ENCODE peak calls at places on chromosomes 4 and X, in four cellular contexts. M is HCT116, N is ovary, Z is sigmoid colon. W is an unnamed sample.

GRCh38 chr4:141307241-141307689 is 86.6 kb downstream of the ZNF330 start:
- DNase-seq in Z (peak), N (no peak), M (peak), W (no peak)

GRCh38 chr4:120769227-120769626 is 153.3 kb downstream of the PRDM5 start:
- DNase-seq in M (peak), Z (no peak), N (peak), W (no peak)

GRCh38 chrX:11757729-11758399 is at the start of gene MSL3:
- DNase-seq in Z (peak), M (no peak), N (peak), W (peak)

GRCh38 chrX:137432609-137433008 is 133.3 kb upstream of the ZIC3 start:
- DNase-seq in N (no peak), M (no peak), Z (no peak), W (no peak)

GRCh38 chrX:20974326-20974725 is 399.9 kb upstream of the CNKSR2 start:
- DNase-seq in N (no peak), M (no peak), Z (no peak), W (no peak)

GRCh38 chrX:47098746-47099145 is 20.5 kb downstream of the RGN start:
- DNase-seq in Z (no peak), M (no peak), N (no peak), W (no peak)

GRCh38 chrX:134999469-134999868 is 8.7 kb downstream of the SMIM10 start:
- DNase-seq in Z (no peak), M (peak), N (no peak), W (no peak)

GRCh38 chr4:101025755-101026154 is 321.6 kb downstream of the PPP3CA start:
- DNase-seq in N (no peak), Z (no peak), M (no peak), W (no peak)

GRCh38 chr4:109020861-109021260 is 258.0 kb upstream of the ETNPPL start:
- DNase-seq in N (no peak), Z (no peak), M (no peak), W (no peak)

GRCh38 chrX:129360175-129360574 is 163.1 kb downstream of the SMARCA1 start:
- DNase-seq in Z (no peak), N (no peak), M (peak), W (peak)

GRCh38 chr4:127578967-127579366 is 53.8 kb upstream of the INTU start:
- DNase-seq in N (no peak), M (no peak), Z (no peak), W (no peak)

GRCh38 chrX:1529756-1530155 is 7.2 kb downstream of the P2RY8 start:
- DNase-seq in M (no peak), N (no peak), Z (no peak), W (no peak)

GRCh38 chrX:37603938-37604409 is 32.5 kb downstream of the LANCL3 start:
- DNase-seq in N (no peak), Z (peak), M (no peak), W (no peak)

GRCh38 chrX:150569155-150569477 is 695 bp downstream of the MTM1 start:
- DNase-seq in N (peak), M (no peak), Z (no peak), W (no peak)

GRCh38 chrX:40172169-40172979 is 74.6 kb upstream of the BCOR start:
- DNase-seq in Z (peak), N (peak), M (no peak), W (peak)

GRCh38 chrX:24870143-24870542 is 145.6 kb downstream of the ARX start:
- DNase-seq in N (no peak), Z (no peak), M (no peak), W (no peak)

GRCh38 chrX:19842542-19842941 is 44.9 kb downstream of the SH3KBP1 start:
- DNase-seq in M (no peak), N (no peak), Z (no peak), W (no peak)

GRCh38 chr4:113086172-113086695 is 36.8 kb downstream of the ANK2 start:
- DNase-seq in M (no peak), Z (no peak), N (no peak), W (no peak)

GRCh38 chr4:124530464-124531077 is 182.0 kb downstream of the ANKRD50 start:
- DNase-seq in Z (no peak), N (no peak), M (no peak), W (no peak)

GRCh38 chr4:166324321-166324720 is 451.3 kb downstream of the TLL1 start:
- DNase-seq in N (no peak), Z (no peak), M (peak), W (no peak)

GRCh38 chr4:94833394-94833793 is 75.6 kb downstream of the BMPR1B start:
- DNase-seq in M (no peak), N (no peak), Z (no peak), W (no peak)

GRCh38 chr4:72205831-72206230 is 174.0 kb downstream of the NPFFR2 start:
- DNase-seq in N (no peak), M (no peak), Z (no peak), W (no peak)

GRCh38 chrX:153583433-153583832 is 15.5 kb downstream of the CCNQ start:
- DNase-seq in Z (no peak), M (no peak), N (no peak), W (no peak)

GRCh38 chr4:109302366-109303140 is at the start of gene COL25A1:
- DNase-seq in N (peak), Z (peak), M (no peak), W (peak)

GRCh38 chrX:103734125-103734760 is 23.5 kb downstream of the TMEM31 start:
- DNase-seq in M (no peak), N (no peak), Z (no peak), W (no peak)

GRCh38 chr4:113355550-113356371 is 306.3 kb downstream of the ANK2 start:
- DNase-seq in Z (no peak), M (peak), N (no peak), W (no peak)

GRCh38 chrX:2325076-2325784 is 175.5 kb downstream of the DHRSX start:
- DNase-seq in N (peak), M (no peak), Z (peak), W (peak)

GRCh38 chr4:71752383-71753042 is 31.4 kb downstream of the GC start:
- DNase-seq in Z (no peak), N (no peak), M (no peak), W (no peak)

GRCh38 chrX:134718329-134719317 is 60.4 kb upstream of the PLAC1 start:
- DNase-seq in Z (peak), M (peak), N (no peak), W (no peak)

GRCh38 chr4:96154676-96155075 is 314.8 kb downstream of the PDHA2 start:
- DNase-seq in Z (no peak), M (no peak), N (no peak), W (no peak)

GRCh38 chrX:23554304-23554703 is 113.0 kb upstream of the PRDX4 start:
- DNase-seq in Z (no peak), N (no peak), M (peak), W (no peak)

GRCh38 chr4:102478186-102478585 is 23.0 kb upstream of the NFKB1 start:
- DNase-seq in Z (no peak), M (no peak), N (no peak), W (no peak)

GRCh38 chr4:143348233-143349077 is 11.8 kb downstream of the GAB1 start:
- DNase-seq in M (no peak), N (no peak), Z (no peak), W (no peak)

GRCh38 chr4:20395160-20395773 is 143.6 kb downstream of the SLIT2 start:
- DNase-seq in N (no peak), Z (no peak), M (peak), W (peak)

GRCh38 chr4:8656711-8657380 is 64.3 kb downstream of the CPZ start:
- DNase-seq in M (no peak), N (no peak), Z (peak), W (peak)

GRCh38 chrX:23784487-23785301 is 1.7 kb downstream of the SAT1 start:
- DNase-seq in Z (no peak), M (no peak), N (no peak), W (no peak)

DNA sequence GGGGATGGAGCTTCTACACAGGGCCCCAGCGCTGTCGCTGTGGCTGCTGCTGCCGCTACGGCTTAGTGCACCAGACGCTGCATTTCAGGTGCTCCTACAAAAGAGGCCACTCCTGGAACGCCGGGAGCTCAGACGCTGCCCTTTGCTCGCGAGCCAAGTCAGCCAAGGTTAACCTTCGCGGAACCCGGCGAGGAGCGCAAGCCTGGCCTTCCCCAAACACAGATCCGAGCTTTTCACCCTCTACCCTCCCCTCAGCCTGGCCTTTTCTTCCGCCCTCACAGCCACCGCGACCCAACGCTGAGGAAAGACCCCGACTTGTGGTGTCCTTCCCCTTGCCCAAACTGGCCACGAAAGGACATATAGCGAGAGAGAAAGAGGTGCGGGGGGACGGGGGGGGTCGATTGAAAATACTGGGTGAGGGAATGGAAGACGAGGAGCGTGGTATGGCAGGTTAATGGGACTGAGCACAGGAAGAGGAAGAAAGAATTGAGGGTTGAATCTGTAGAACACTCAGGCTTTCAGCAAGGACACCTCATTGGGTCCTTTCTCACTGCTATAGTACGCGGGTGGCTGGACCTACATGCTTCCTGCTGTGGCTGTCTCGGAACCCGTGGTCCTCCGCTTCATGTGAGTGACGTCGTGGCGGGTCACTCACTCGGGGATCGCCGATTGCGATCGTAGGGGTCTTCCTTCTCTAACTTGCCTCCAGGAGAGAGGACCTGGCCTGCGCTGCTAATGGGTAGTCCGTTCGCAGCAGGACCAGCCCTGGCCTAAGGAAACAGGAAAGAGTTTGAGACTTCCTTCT is at the start of the genes AIMP1 and TBCK:
- DNase-seq in Z (peak), N (peak), M (peak), W (peak)
- TF ChIP-seq POLR2A in Z (peak), N (peak), M (peak), W (peak)

DNA sequence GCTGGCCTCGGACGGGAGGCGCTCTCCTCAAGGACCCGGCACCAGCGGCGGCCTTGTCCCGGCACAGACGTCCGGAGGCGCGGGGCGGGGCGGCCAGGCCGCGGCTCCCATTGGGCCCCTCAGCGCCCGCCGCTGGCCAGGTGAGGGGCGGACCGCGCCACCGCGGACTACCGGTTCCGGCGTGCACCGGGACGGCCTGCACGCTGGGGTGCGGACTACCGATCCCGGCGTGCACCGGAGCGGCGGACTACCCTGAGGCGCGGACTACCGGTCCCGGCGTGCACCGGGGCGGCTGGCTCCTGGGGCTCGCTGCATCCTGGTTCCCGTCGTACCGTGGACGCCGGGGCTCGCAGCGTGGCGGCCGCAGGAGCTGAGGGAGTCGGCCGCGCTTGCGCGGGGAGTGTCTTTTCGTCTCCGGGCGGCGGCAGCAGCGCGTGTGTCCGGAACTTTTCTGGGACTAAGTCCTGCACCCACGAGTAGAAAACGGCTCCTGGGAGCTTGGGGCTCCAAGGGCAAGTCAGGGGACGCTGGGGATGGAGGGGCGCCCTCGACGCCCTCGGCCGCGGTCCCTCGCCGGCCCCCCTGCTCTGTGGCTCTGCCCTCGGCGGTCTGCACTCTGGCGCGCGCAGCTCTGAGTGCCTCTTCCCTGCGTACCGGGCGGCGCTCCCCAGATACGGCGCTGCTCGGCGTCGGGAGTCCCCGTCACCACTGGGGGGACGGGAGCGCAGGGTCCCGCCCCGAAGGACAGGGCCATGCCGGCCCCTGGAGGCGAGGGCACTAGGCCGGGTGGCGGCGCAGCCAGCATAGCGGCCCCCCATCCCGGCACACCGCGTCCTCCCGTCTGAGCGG is at the start of gene LETM1:
- DNase-seq in M (peak), N (peak), Z (peak), W (peak)
- TF ChIP-seq POLR2A in M (peak), N (peak), Z (peak), W (peak)

GRCh38 chrX:77785746-77786548 is at the start of gene ATRX:
- DNase-seq in N (peak), M (peak), Z (peak), W (peak)
- TF ChIP-seq POLR2A in N (no peak), M (peak), Z (no peak), W (peak)

GRCh38 chr4:52715914-52716313 is 35.3 kb downstream of the ERVMER34-1 start:
- DNase-seq in N (no peak), M (no peak), Z (no peak), W (no peak)

GRCh38 chr4:52715255-52715897 is 35.8 kb downstream of the ERVMER34-1 start:
- DNase-seq in M (no peak), N (no peak), Z (no peak), W (no peak)

GRCh38 chr4:52716364-52717151 is 34.7 kb downstream of the ERVMER34-1 start:
- DNase-seq in N (no peak), M (no peak), Z (no peak), W (no peak)

GRCh38 chr4:52714597-52715254 is 36.5 kb downstream of the ERVMER34-1 start:
- DNase-seq in M (no peak), Z (no peak), N (no peak), W (no peak)

GRCh38 chr4:52718123-52718522 is 33.1 kb downstream of the ERVMER34-1 start:
- DNase-seq in M (no peak), N (no peak), Z (no peak), W (no peak)
- TF ChIP-seq POLR2A in M (no peak), N (no peak), Z (no peak), W (no peak)

GRCh38 chrX:114178126-114178525 is 405.8 kb upstream of the HTR2C start:
- DNase-seq in M (no peak), N (no peak), Z (no peak), W (no peak)

GRCh38 chrX:114181195-114181594 is 402.7 kb upstream of the HTR2C start:
- DNase-seq in M (no peak), Z (no peak), N (no peak), W (no peak)
- TF ChIP-seq POLR2A in M (no peak), Z (no peak), N (no peak), W (no peak)

GRCh38 chr4:186108391-186108790 is 3.9 kb downstream of the FAM149A start:
- DNase-seq in M (no peak), Z (no peak), N (no peak), W (no peak)

GRCh38 chr4:186104895-186105720 is 604 bp downstream of the FAM149A start:
- DNase-seq in N (peak), M (no peak), Z (peak), W (peak)

GRCh38 chr4:186102931-186103330 is 1.6 kb upstream of the FAM149A start:
- DNase-seq in M (no peak), N (no peak), Z (no peak), W (no peak)

GRCh38 chr4:186105721-186106335 is 1.3 kb downstream of the FAM149A start:
- DNase-seq in Z (no peak), M (no peak), N (no peak), W (no peak)

GRCh38 chr4:186104114-186104894 is at the start of gene FAM149A:
- DNase-seq in Z (peak), M (peak), N (peak), W (peak)
- TF ChIP-seq POLR2A in Z (no peak), M (no peak), N (no peak), W (no peak)

DNA sequence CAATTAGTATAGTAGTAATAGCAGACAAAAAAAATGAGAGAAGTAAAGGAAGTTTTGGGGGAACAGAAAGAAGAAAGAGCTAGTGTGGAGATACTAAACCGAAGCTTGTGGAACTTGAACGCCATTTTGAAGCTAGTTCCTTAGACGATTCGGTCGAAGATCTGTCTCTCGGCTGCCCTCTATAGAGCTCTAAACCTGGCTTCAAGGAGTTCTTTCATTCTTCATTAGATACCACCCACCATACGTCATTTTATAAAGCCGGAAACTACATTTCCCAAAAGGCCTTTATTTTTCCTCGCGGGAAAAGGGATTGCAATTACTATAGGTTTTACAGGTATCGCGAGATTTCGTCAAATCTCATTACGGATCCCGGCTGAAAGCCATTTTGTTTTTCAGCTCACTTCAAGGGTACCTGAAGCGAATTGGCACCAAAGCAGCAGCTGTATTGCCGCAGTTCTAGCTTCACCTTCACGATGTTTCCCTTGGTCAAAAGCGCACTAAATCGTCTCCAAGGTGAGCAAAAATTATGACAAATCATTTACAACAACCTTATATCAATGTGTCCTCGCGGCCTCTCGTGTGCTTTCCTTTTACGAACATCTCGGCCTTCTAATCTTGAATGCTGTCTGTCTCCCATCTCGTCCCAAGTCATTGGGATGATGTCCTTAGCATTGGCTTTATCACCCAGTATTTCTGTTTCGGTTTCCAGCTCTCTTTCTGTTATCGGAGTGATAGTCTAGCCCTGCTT is at the start of gene COX7B:
- DNase-seq in M (peak), Z (peak), N (peak), W (peak)
- TF ChIP-seq POLR2A in M (peak), Z (peak), N (peak), W (peak)